ENCODE peak calls at places on chromosomes 5 and 9, in eight cellular contexts. J is neuronal stem cell, K is right lobe of liver, X is A549, C is adrenal gland, G is RWPE1, S is WERI-Rb-1, U is cardiac muscle cell. D is an unnamed sample.

GRCh38 chr5:16957305-16958165 is 21.4 kb upstream of the MYO10 start:
- DNase-seq in J (no peak), K (no peak), X (no peak), C (no peak), G (peak; percentile 67), S (no peak), U (peak; percentile 92), D (peak; percentile 52)

GRCh38 chr9:69376651-69377050 is 51.6 kb downstream of the ENTREP1 start:
- DNase-seq in J (no peak), K (no peak), X (peak; percentile 4), C (peak; percentile 84), G (peak; percentile 48), S (no peak), U (peak; percentile 95), D (no peak)

GRCh38 chr5:103247120-103247519 is 11.4 kb upstream of the MACIR start:
- DNase-seq in J (no peak), K (no peak), X (no peak), C (no peak), G (no peak), S (no peak), U (no peak), D (no peak)

GRCh38 chr9:126696091-126696763 is 82.5 kb downstream of the LMX1B start:
- DNase-seq in J (no peak), K (no peak), X (no peak), C (no peak), G (no peak), S (peak; percentile 6), U (no peak), D (no peak)

GRCh38 chr9:88530051-88530450 is 4.9 kb upstream of the NXNL2 start:
- DNase-seq in J (no peak), K (no peak), X (peak; percentile 45), C (no peak), G (no peak), S (no peak), U (peak; percentile 52), D (no peak)

GRCh38 chr5:52864376-52864775 is 76.7 kb downstream of the ITGA1 start:
- DNase-seq in J (no peak), K (no peak), X (no peak), C (no peak), G (no peak), S (no peak), U (peak; percentile 86), D (no peak)

GRCh38 chr9:27497883-27498553 is 26.1 kb upstream of the IFNK start:
- DNase-seq in J (peak; percentile 33), K (no peak), X (no peak), C (no peak), G (no peak), S (no peak), U (no peak), D (no peak)

GRCh38 chr5:35357973-35358372 is 127.7 kb upstream of the PRLR start:
- DNase-seq in J (no peak), K (no peak), X (no peak), C (no peak), G (no peak), S (no peak), U (no peak), D (no peak)

GRCh38 chr9:112487008-112487798 is 576 bp downstream of the KIAA1958 start:
- DNase-seq in J (peak; percentile 71), K (peak; percentile 77), X (peak; percentile 62), C (peak; percentile 75), G (peak; percentile 81), S (peak; percentile 74), U (peak; percentile 53), D (no peak)

GRCh38 chr5:163190762-163191161 is 246.6 kb upstream of the CCNG1 start:
- DNase-seq in J (no peak), K (no peak), X (no peak), C (no peak), G (no peak), S (no peak), U (no peak), D (no peak)

GRCh38 chr5:149301744-149302380 is 30.2 kb downstream of the AFAP1L1 start:
- DNase-seq in J (no peak), K (no peak), X (no peak), C (no peak), G (no peak), S (no peak), U (no peak), D (no peak)

GRCh38 chr5:652023-652515 is 39.9 kb downstream of the CEP72 start:
- DNase-seq in J (no peak), K (no peak), X (no peak), C (no peak), G (no peak), S (no peak), U (no peak), D (no peak)

GRCh38 chr5:104540448-104540847 is 977.9 kb upstream of the NUDT12 start:
- DNase-seq in J (no peak), K (no peak), X (no peak), C (peak; percentile 56), G (peak; percentile 3), S (no peak), U (peak; percentile 82), D (no peak)

GRCh38 chr5:93603191-93603590 is 20.2 kb downstream of the NR2F1 start:
- DNase-seq in J (no peak), K (no peak), X (no peak), C (no peak), G (no peak), S (no peak), U (no peak), D (no peak)

GRCh38 chr9:31697956-31698355 is 686.5 kb upstream of the ACO1 start:
- DNase-seq in J (no peak), K (no peak), X (no peak), C (no peak), G (no peak), S (no peak), U (no peak), D (no peak)

GRCh38 chr9:6855860-6856259 is 98.1 kb downstream of the KDM4C start:
- DNase-seq in J (no peak), K (no peak), X (peak; percentile 42), C (no peak), G (no peak), S (no peak), U (no peak), D (no peak)

GRCh38 chr9:122642226-122642625 is 15.2 kb downstream of the OR1B1 start:
- DNase-seq in J (no peak), K (no peak), X (no peak), C (no peak), G (peak; percentile 37), S (no peak), U (no peak), D (no peak)

GRCh38 chr5:21665525-21665924 is 1187.6 kb downstream of the CDH12 start:
- DNase-seq in J (no peak), K (no peak), X (no peak), C (no peak), G (no peak), S (no peak), U (no peak), D (no peak)

GRCh38 chr9:21890696-21891095 is 88.3 kb downstream of the MTAP start:
- DNase-seq in J (no peak), K (no peak), X (no peak), C (no peak), G (no peak), S (no peak), U (peak; percentile 22), D (no peak)

GRCh38 chr5:31942546-31942945 is 231.6 kb downstream of the GOLPH3 start:
- DNase-seq in J (no peak), K (no peak), X (no peak), C (no peak), G (no peak), S (no peak), U (no peak), D (no peak)

GRCh38 chr5:112228672-112229071 is 190.4 kb downstream of the EPB41L4A start:
- DNase-seq in J (no peak), K (peak; percentile 83), X (peak; percentile 90), C (peak; percentile 91), G (peak; percentile 95), S (no peak), U (peak; percentile 87), D (peak; percentile 77)

GRCh38 chr5:157308826-157309465 is 43.0 kb downstream of the CYFIP2 start:
- DNase-seq in J (no peak), K (no peak), X (no peak), C (no peak), G (peak; percentile 26), S (no peak), U (peak; percentile 35), D (no peak)

GRCh38 chr5:157311595-157311994 is 45.7 kb downstream of the CYFIP2 start:
- DNase-seq in J (no peak), K (no peak), X (no peak), C (no peak), G (no peak), S (no peak), U (no peak), D (no peak)

GRCh38 chr5:157306690-157307089 is 40.8 kb downstream of the CYFIP2 start:
- DNase-seq in J (no peak), K (no peak), X (no peak), C (no peak), G (no peak), S (no peak), U (no peak), D (no peak)

GRCh38 chr5:157309796-157310195 is 43.9 kb downstream of the CYFIP2 start:
- DNase-seq in J (no peak), K (no peak), X (no peak), C (no peak), G (no peak), S (peak; percentile 14), U (no peak), D (no peak)

GRCh38 chr5:157312492-157312891 is 46.6 kb downstream of the CYFIP2 start:
- DNase-seq in J (peak; percentile 6), K (no peak), X (peak; percentile 63), C (peak; percentile 50), G (peak; percentile 88), S (peak; percentile 60), U (peak; percentile 68), D (peak; percentile 22)
- H3K27ac ChIP-seq in J (no peak overlapping the region), K (no peak overlapping the region), X (no peak overlapping the region), C (no peak overlapping the region), G (no peak overlapping the region), S (no peak overlapping the region), U (no peak overlapping the region), D (no peak overlapping the region)

GRCh38 chr9:5712651-5713360 is 83.9 kb downstream of the RIC1 start:
- DNase-seq in J (no peak), K (no peak), X (no peak), C (no peak), G (no peak), S (no peak), U (no peak), D (no peak)
- H3K27ac ChIP-seq in J (no peak overlapping the region), K (no peak overlapping the region), X (no peak overlapping the region), C (no peak overlapping the region), G (no peak overlapping the region), S (no peak overlapping the region), U (no peak overlapping the region), D (no peak overlapping the region)

GRCh38 chr5:54454602-54455001 is 897 bp upstream of the HSPB3 start:
- DNase-seq in J (no peak), K (no peak), X (no peak), C (no peak), G (no peak), S (no peak), U (no peak), D (no peak)
- H3K27ac ChIP-seq in J (no peak overlapping the region), K (no peak overlapping the region), X (no peak overlapping the region), C (no peak overlapping the region), G (no peak overlapping the region), S (no peak overlapping the region), U (peak overlapping the region; percentile 99), D (no peak overlapping the region)

DNA sequence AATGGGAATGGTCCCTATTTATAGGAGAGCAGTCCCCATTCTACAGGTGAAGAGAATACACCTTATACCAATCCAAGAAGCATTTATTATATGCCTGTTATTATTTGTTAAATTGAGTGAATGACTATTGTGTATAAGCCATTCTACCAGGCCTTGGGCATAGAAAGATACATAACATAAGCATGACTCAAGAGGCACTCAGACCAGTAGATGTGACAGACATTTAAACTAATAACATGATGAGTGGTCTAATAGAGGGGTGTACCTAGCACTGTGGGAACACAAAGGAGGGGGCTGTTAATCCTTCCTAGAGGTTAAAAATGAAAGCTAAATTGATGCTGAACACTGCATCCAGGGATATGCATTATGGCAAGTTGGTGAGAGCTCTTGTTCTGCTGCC is 145.0 kb upstream of the TNC start:
- DNase-seq in J (no peak), K (no peak), X (peak; percentile 23), C (no peak), G (peak; percentile 68), S (no peak), U (no peak), D (no peak)
- H3K27ac ChIP-seq in J (no peak overlapping the region), K (no peak overlapping the region), X (peak overlapping the region; percentile 0), C (no peak overlapping the region), G (peak overlapping the region; percentile 77), S (no peak overlapping the region), U (no peak overlapping the region), D (peak overlapping the region; percentile 86)